ENCODE peak calls at places on chromosomes 6 and 20, in four cellular contexts. I is neural progenitor cell, D is psoas muscle, E is heart left ventricle. Y is an unnamed sample.

GRCh38 chr6:44556046-44556445 is 168.5 kb downstream of the CDC5L start:
- DNase-seq in I (no peak), D (no peak), E (no peak), Y (peak; percentile 27)

GRCh38 chr6:12328701-12329100 is 38.5 kb downstream of the EDN1 start:
- DNase-seq in I (no peak), D (no peak), E (no peak), Y (no peak)

GRCh38 chr20:63782521-63782971 is 43.0 kb downstream of the SLC2A4RG start:
- DNase-seq in I (no peak), D (no peak), E (no peak), Y (no peak)

GRCh38 chr6:89353118-89353556 is 615 bp upstream of the UBE2J1 start:
- DNase-seq in I (no peak), D (no peak), E (no peak), Y (peak; percentile 69)

GRCh38 chr6:170438402-170438753 is 114.7 kb downstream of the PSMB1 start:
- DNase-seq in I (peak; percentile 96), D (peak; percentile 92), E (peak; percentile 57), Y (peak; percentile 87)

GRCh38 chr6:166420351-166420750 is 37.6 kb upstream of the MPC1 start:
- DNase-seq in I (no peak), D (no peak), E (no peak), Y (no peak)

GRCh38 chr6:151005896-151006632 is 140.6 kb downstream of the MTHFD1L start:
- DNase-seq in I (no peak), D (no peak), E (no peak), Y (no peak)

GRCh38 chr6:8182857-8183256 is 80.5 kb upstream of the EEF1E1 start:
- DNase-seq in I (no peak), D (no peak), E (no peak), Y (no peak)

GRCh38 chr20:13671500-13672288 is 33.0 kb upstream of the TASP1 start:
- DNase-seq in I (no peak), D (no peak), E (peak; percentile 43), Y (peak; percentile 9)

GRCh38 chr6:89834884-89835792 is 5.5 kb downstream of the CASP8AP2 start:
- DNase-seq in I (no peak), D (no peak), E (no peak), Y (no peak)

GRCh38 chr6:34771727-34772126 is 14.4 kb downstream of the SNRPC start:
- DNase-seq in I (no peak), D (no peak), E (no peak), Y (no peak)

GRCh38 chr6:151716446-151717047 is 90.9 kb upstream of the ESR1 start:
- DNase-seq in I (no peak), D (no peak), E (no peak), Y (peak; percentile 14)

GRCh38 chr6:54214286-54214685 is 94.0 kb upstream of the TINAG start:
- DNase-seq in I (no peak), D (no peak), E (no peak), Y (no peak)

GRCh38 chr6:155187994-155188706 is 75.7 kb upstream of the CLDN20 start:
- DNase-seq in I (no peak), D (no peak), E (no peak), Y (no peak)

GRCh38 chr6:155185544-155185943 is 78.3 kb upstream of the CLDN20 start:
- DNase-seq in I (peak; percentile 76), D (no peak), E (no peak), Y (peak; percentile 67)

GRCh38 chr6:155187096-155187495 is 76.7 kb upstream of the CLDN20 start:
- DNase-seq in I (no peak), D (no peak), E (no peak), Y (no peak)

GRCh38 chr6:155188707-155189496 is 74.9 kb upstream of the CLDN20 start:
- DNase-seq in I (no peak), D (no peak), E (no peak), Y (no peak)

GRCh38 chr6:155186052-155186658 is 77.7 kb upstream of the CLDN20 start:
- DNase-seq in I (no peak), D (no peak), E (no peak), Y (no peak)
- H3K4me3 ChIP-seq in I (no peak overlapping the region), D (no peak overlapping the region), E (no peak overlapping the region), Y (no peak overlapping the region)

GRCh38 chr6:162576009-162576408 is 151.6 kb downstream of the PRKN start:
- DNase-seq in I (no peak), D (no peak), E (no peak), Y (no peak)

GRCh38 chr6:162582381-162582780 is 145.2 kb downstream of the PRKN start:
- DNase-seq in I (no peak), D (no peak), E (no peak), Y (no peak)

DNA sequence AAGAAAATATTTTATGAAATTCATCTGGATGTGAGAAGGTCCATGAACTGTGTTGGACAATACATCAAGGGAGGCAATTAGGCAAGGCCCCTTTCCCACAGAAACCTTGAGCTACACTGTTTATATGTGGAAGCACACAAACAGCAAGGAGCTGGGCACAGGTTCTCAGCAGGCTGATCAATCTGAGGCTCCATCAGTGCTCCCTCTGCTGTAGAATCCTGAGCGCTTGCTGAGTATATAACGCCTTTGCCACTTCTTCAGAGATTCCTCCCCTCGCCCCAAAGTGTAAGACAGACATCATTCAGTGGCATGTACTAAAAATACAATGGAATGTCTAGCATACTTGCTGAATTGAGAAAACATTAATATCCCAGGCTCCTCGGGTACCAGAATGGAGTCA is 146.9 kb downstream of the PRKN start:
- DNase-seq in I (peak; percentile 34), D (no peak), E (no peak), Y (no peak)
- TF ChIP-seq CTCF in I (peak; percentile 17), D (no peak), E (no peak), Y (no peak)

DNA sequence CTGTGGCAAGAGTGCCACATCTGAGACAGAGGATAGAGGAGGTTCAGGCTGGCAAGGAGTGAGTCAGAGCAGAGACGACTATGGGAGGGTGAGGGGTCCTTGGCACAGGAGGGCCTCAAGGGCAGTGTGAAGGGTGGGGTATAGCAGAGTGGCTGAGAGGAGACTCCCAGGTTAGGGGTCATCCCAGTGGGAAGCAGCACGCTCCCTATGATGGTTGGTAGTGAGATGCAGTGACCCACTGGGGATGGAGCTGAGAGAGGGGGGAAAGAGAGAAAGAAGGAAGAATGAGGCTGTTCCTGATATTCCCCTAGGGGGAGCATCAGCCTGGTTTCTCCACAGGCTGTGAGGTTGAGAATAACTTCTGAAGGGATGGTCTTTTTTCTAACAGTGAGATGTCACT is 97.4 kb downstream of the INSM1 start:
- DNase-seq in I (peak; percentile 57), D (no peak), E (no peak), Y (no peak)
- H3K4me1 ChIP-seq in I (peaks cover 60% of the 10 kb centered on the region), D (no peaks in the 10 kb centered on the region), E (no peaks in the 10 kb centered on the region), Y (no peaks in the 10 kb centered on the region)

GRCh38 chr20:32458061-32458836 is 100.1 kb downstream of the ASXL1 start:
- DNase-seq in I (no peak), D (no peak), E (no peak), Y (peak; percentile 24)
- H3K4me3 ChIP-seq in I (no peak overlapping the region), D (no peak overlapping the region), E (no peak overlapping the region), Y (no peak overlapping the region)

GRCh38 chr6:30709101-30709868 is 7.8 kb downstream of the MDC1 start:
- DNase-seq in I (no peak), D (no peak), E (no peak), Y (peak; percentile 2)
- TF ChIP-seq CTCF in I (no peak), D (no peak), E (no peak), Y (no peak)